ENCODE peak calls at places on chromosomes 5 and 9, in five cellular contexts. K is natural killer cell, Q is coronary artery, M is endothelial cell, A is HFF-Myc. B is an unnamed sample.

GRCh38 chr9:71796368-71796767 is 28.1 kb upstream of the CEMIP2 start:
- DNase-seq in K (no peak), Q (no peak), M (no peak), A (no peak), B (no peak)

GRCh38 chr5:180328296-180329137 is 24.6 kb downstream of the GFPT2 start:
- DNase-seq in K (peak), Q (no peak), M (peak), A (no peak), B (peak)

GRCh38 chr9:130977811-130978221 is 31.2 kb upstream of the LAMC3 start:
- DNase-seq in K (no peak), Q (no peak), M (no peak), A (no peak), B (no peak)

GRCh38 chr5:130720355-130720754 is 444.7 kb downstream of the HINT1 start:
- DNase-seq in K (no peak), Q (no peak), M (no peak), A (peak), B (no peak)

GRCh38 chr5:112630246-112631009 is 107.3 kb upstream of the APC start:
- DNase-seq in K (no peak), Q (no peak), M (no peak), A (no peak), B (no peak)

GRCh38 chr5:173888473-173889135 is 455 bp downstream of the CPEB4 start:
- DNase-seq in K (no peak), Q (no peak), M (peak), A (no peak), B (no peak)

GRCh38 chr9:114655689-114656088 is 1.9 kb downstream of the TEX53 start:
- DNase-seq in K (no peak), Q (no peak), M (no peak), A (no peak), B (no peak)

GRCh38 chr9:99824378-99825157 is 2.9 kb downstream of the NR4A3 start:
- DNase-seq in K (peak), Q (peak), M (peak), A (no peak), B (peak)

GRCh38 chr9:128689293-128689770 is 310 bp downstream of the SET start:
- DNase-seq in K (no peak), Q (no peak), M (no peak), A (no peak), B (no peak)

GRCh38 chr9:6433405-6433804 is 20.4 kb downstream of the UHRF2 start:
- DNase-seq in K (no peak), Q (no peak), M (no peak), A (no peak), B (no peak)

GRCh38 chr5:1836176-1836890 is 35.1 kb downstream of the NDUFS6 start:
- DNase-seq in K (no peak), Q (peak), M (no peak), A (no peak), B (no peak)

GRCh38 chr5:132483661-132484385 is 6.8 kb downstream of the IRF1 start:
- DNase-seq in K (peak), Q (peak), M (no peak), A (no peak), B (no peak)

GRCh38 chr5:150438873-150439546 is 10.5 kb downstream of the RPS14 start:
- DNase-seq in K (no peak), Q (no peak), M (peak), A (no peak), B (no peak)
- TF ChIP-seq CTCF in K (peak), Q (no peak), M (no peak), A (peak), B (no peak)

GRCh38 chr9:110638381-110638954 is 30.1 kb upstream of the MUSK start:
- DNase-seq in K (no peak), Q (no peak), M (no peak), A (no peak), B (no peak)
- TF ChIP-seq CTCF in K (no peak), Q (peak), M (no peak), A (peak), B (no peak)

GRCh38 chr5:155616779-155617392 is 603.3 kb downstream of the KIF4B start:
- DNase-seq in K (peak), Q (no peak), M (peak), A (no peak), B (no peak)
- TF ChIP-seq CTCF in K (peak), Q (no peak), M (peak), A (peak), B (peak)

DNA sequence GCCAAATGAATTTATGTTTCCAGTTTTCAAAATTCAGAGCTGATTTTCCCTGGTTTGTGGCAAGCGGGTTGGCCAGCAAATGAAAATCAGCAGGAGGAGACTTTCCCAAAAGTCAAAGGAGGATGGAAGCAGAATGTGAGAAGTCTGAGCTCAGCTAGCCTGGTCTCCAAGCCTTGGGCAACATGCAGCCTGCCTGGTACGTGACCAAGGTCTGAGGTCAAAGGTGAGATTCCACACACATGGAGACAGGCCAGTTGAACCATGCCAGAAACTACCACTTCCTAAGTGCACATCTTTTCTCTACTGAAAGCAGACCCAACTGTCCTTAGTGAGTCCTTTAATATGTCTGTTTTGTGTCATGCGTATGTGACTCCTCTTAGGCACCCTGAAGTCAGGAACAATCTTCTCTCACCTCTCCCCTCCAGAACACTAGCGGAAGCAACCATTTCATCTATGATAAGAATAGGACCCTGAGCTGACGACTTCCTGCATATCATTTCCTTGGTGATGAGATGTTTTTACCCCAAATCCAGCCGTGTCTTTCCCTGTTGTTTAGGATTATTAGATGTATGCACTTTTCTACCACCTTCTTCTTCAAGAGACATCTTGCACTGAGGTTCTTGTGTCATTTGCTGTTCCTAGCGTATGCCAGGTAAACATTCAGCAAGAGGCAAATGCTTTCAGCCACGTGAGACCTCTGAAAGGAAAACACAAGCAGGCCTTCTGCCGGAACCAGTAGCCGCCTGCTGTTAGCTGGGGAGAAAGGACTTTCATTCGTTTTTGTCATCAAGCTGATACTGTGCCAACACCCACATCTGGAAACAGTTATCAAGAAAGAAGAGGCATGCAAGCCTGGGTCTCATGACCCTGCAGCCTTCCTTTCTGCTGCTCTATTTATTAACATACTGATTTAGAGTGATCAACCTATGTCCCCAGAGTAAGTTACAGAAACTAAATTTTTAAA is 9.7 kb upstream of the TGFBI start:
- DNase-seq in K (no peak), Q (no peak), M (no peak), A (peak), B (peak)
- TF ChIP-seq CTCF in K (no peak), Q (no peak), M (no peak), A (peak), B (no peak)

DNA sequence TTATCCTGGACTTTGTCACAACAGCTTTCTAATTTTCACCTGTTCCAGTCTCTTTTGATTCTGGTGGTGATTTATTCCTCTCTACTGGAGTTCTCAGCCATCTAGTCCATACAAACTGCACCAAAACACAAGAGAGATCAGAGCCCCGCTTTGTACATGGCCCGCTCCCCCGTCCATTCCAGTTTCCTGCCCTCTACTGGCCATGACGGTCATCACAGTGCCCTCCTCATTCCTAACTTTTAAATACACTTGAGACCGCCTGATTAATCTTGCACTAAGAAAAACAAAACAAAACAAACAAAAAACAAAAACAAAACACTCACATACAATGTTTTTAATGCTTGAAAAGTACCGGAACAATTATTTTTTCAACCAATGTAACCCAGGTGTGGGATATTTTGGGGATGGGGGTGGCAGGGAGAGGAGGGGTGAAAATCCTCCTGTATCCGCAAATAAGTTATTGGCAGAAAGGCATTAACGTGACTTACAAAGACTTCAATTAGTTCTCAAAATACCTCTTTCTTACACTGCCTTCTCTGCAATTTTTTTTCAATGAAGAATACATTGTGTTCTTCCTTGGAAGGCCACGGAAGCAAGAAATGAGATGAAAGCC is 84.8 kb upstream of the PAM start:
- DNase-seq in K (no peak), Q (no peak), M (peak), A (no peak), B (no peak)
- TF ChIP-seq CTCF in K (no peak), Q (no peak), M (peak), A (peak), B (peak)

GRCh38 chr9:21549890-21550289 is 67.8 kb upstream of the IFNE start:
- DNase-seq in K (no peak), Q (no peak), M (no peak), A (no peak), B (no peak)

GRCh38 chr9:21550392-21550791 is 68.3 kb upstream of the IFNE start:
- DNase-seq in K (no peak), Q (no peak), M (no peak), A (no peak), B (no peak)

GRCh38 chr9:21546949-21547348 is 64.8 kb upstream of the IFNE start:
- DNase-seq in K (no peak), Q (no peak), M (no peak), A (no peak), B (no peak)

GRCh38 chr9:21551401-21551800 is 69.3 kb upstream of the IFNE start:
- DNase-seq in K (no peak), Q (no peak), M (no peak), A (no peak), B (no peak)

DNA sequence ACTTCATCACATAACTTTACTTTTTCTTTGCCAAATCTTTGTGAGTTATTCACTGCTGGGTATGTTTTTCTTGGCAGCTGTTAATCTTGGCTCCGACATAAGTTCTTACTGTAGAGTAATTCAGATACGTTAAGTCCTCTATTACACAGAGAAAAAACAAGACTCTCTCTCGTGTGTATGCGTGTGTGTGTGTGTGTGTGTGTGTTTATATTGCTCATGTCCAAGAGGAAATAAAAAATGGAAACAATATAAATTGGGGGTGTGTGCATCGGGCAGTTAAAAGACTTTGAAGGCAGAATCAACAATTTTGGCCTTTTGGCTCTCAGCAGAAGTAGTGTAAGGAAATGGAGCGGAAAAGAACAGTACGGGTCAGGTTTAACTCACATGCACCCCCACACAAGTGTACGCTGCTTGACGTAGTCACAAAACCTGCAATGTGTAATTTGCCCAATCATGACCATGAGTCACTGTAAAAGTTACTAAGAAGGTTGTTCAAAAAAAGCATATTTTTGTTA is 67.2 kb upstream of the IFNE start:
- DNase-seq in K (no peak), Q (no peak), M (no peak), A (peak), B (no peak)
- TF ChIP-seq CTCF in K (no peak), Q (no peak), M (no peak), A (no peak), B (no peak)

DNA sequence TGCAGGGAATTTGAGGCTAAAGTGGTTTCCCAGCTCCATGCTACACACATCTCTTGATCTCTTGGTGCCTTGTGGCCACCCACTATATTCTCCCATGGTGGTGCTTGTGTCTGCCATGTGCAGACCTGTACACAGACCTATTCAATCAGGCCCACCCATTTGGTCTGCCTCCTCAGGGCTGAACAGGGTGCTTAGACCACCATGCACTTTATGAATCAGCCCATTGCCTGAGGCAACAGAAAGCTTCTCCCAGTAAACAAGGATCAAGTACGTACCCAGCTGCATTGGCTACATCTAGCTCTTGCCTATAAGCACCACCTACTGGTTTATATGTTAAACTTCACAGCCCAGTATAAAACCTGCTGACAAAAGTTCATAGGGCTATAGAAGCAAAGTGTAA is 664.3 kb upstream of the EDIL3 start:
- DNase-seq in K (no peak), Q (no peak), M (peak), A (no peak), B (no peak)
- TF ChIP-seq CTCF in K (no peak), Q (no peak), M (no peak), A (no peak), B (no peak)

GRCh38 chr9:93024646-93024910 is 33.9 kb upstream of the SUSD3 start:
- DNase-seq in K (no peak), Q (no peak), M (no peak), A (no peak), B (no peak)

GRCh38 chr9:93027750-93028149 is 30.8 kb upstream of the SUSD3 start:
- DNase-seq in K (no peak), Q (no peak), M (no peak), A (no peak), B (no peak)

GRCh38 chr9:93024986-93025630 is 33.4 kb upstream of the SUSD3 start:
- DNase-seq in K (no peak), Q (no peak), M (no peak), A (no peak), B (no peak)

GRCh38 chr9:93026640-93027039 is 31.9 kb upstream of the SUSD3 start:
- DNase-seq in K (no peak), Q (no peak), M (no peak), A (no peak), B (no peak)

DNA sequence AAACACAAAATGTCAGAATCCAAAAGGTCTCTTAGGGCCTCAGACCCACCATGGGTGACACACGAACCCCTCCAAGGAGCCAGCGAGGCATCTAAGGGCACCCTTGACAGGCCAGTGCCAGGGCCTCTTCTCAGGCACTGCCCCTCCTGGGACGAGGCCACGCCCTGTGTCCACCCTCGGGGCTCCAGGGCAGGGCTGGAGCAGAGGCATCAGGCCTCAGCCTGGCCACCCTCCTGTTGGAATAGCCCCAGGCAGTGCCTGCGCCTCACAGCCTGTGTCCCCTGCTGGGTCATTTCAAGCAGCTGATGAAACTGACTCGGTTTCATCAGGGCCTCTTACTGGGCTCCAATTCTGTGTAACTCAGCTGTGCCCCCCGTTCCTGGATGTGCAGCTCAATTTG is 32.8 kb upstream of the SUSD3 start:
- DNase-seq in K (no peak), Q (no peak), M (no peak), A (no peak), B (no peak)
- TF ChIP-seq CTCF in K (no peak), Q (no peak), M (no peak), A (no peak), B (no peak)

DNA sequence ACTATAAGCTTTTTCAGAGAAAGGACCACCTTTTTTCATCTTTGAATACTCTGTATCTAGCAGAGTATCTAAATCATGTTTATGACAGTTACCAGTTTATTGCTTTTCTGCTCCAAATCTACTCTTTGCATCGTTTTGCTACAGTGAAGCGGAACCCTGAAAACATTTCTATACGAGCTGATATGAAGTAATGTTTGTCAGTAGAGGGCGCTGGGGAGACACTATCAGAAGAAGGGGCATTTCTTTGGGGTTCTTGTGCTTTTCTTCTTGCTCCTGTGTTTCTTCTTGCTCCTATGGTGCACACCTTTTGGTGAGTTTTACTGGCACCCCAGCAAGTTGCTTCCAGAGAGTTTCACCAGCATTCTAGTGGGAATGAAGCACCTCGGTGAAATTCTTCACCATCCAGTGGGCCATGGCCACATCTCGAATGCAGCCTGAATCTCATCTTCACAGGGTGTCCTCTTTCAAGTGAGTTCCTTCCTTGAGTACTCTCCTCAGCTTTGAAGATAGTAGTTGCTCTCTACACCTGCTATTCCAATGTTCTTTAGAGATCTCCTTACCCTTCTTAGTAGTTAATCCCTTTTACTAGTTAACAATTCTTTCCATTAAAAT is 98.4 kb downstream of the FGF1 start:
- DNase-seq in K (no peak), Q (no peak), M (peak), A (no peak), B (no peak)
- TF ChIP-seq CTCF in K (peak), Q (peak), M (peak), A (peak), B (no peak)

GRCh38 chr9:30995951-30996738 is 1388.3 kb upstream of the ACO1 start:
- DNase-seq in K (no peak), Q (no peak), M (no peak), A (no peak), B (no peak)

GRCh38 chr9:30997291-30997690 is 1387.2 kb upstream of the ACO1 start:
- DNase-seq in K (no peak), Q (no peak), M (no peak), A (no peak), B (no peak)

GRCh38 chr9:30996761-30997160 is 1387.7 kb upstream of the ACO1 start:
- DNase-seq in K (no peak), Q (no peak), M (no peak), A (no peak), B (no peak)
- TF ChIP-seq CTCF in K (no peak), Q (no peak), M (no peak), A (no peak), B (no peak)

B was measured in mesothelial cell of epicardium.